ENCODE peak calls at places on chromosomes 1 and 21, in nine cellular contexts. J is M059J, O is iris pigment epithelial cell, M is left ventricle myocardium inferior, K is anterior cingulate cortex, Y is germinal center, N is amygdala, H is NCI-H146, F is activated T-cell treated with anti-CD3 and anti-CD28 coated beads for 1 hour. T is an unnamed sample.

GRCh38 chr1:3176028-3176427 is 107.0 kb downstream of the PRDM16 start:
- DNase-seq in F (no peak), H (no peak), Y (no peak), O (no peak), N (no peak), M (no peak), J (no peak), K (no peak), T (no peak)

GRCh38 chr1:59063501-59063900 is 233.4 kb upstream of the FGGY start:
- DNase-seq in J (no peak), M (no peak), F (no peak), Y (no peak), O (no peak), K (no peak), H (no peak), N (no peak), T (no peak)

GRCh38 chr21:33643658-33644311 is 1.5 kb downstream of the ITSN1 start:
- DNase-seq in N (no peak), F (no peak), K (no peak), O (peak), J (no peak), M (no peak), Y (no peak), H (peak), T (no peak)

GRCh38 chr1:54803761-54804470 is 2.8 kb upstream of the TTC22 start:
- DNase-seq in K (no peak), M (no peak), N (no peak), J (peak), H (no peak), F (no peak), Y (no peak), O (peak), T (no peak)

GRCh38 chr1:39898146-39898545 is 3.6 kb downstream of the MYCL start:
- DNase-seq in F (no peak), O (no peak), H (no peak), N (no peak), Y (no peak), M (no peak), J (no peak), K (no peak), T (no peak)

GRCh38 chr1:17874231-17874630 is 119.1 kb downstream of the ACTL8 start:
- DNase-seq in J (peak), Y (no peak), K (no peak), F (no peak), O (peak), M (no peak), N (no peak), H (no peak), T (no peak)

GRCh38 chr1:246317291-246317690 is 189.8 kb downstream of the SMYD3 start:
- DNase-seq in J (no peak), O (no peak), H (no peak), K (no peak), Y (no peak), M (no peak), N (no peak), F (no peak), T (no peak)

GRCh38 chr1:92484472-92485373 is 2.0 kb downstream of the GFI1 start:
- DNase-seq in O (no peak), K (no peak), Y (peak), H (peak), M (no peak), F (peak), N (no peak), J (peak), T (no peak)

GRCh38 chr1:79708646-79709237 is 702.2 kb upstream of the ADGRL4 start:
- DNase-seq in O (no peak), Y (no peak), F (no peak), H (no peak), K (no peak), N (no peak), J (no peak), M (no peak), T (no peak)

GRCh38 chr21:33196956-33197374 is 32.8 kb upstream of the IFNAR2 start:
- DNase-seq in Y (peak), K (peak), F (peak), J (peak), M (peak), O (peak), N (peak), H (peak), T (peak)

GRCh38 chr1:202998836-202999750 is 8.1 kb upstream of the TMEM183A start:
- DNase-seq in O (peak), J (peak), M (no peak), H (peak), K (no peak), Y (peak), N (no peak), F (peak), T (peak)

GRCh38 chr1:246219508-246220030 is 287.5 kb downstream of the SMYD3 start:
- DNase-seq in M (no peak), K (no peak), O (peak), F (no peak), Y (peak), J (peak), H (peak), N (no peak), T (no peak)

GRCh38 chr1:248828845-248829244 is 3.1 kb upstream of the SH3BP5L start:
- DNase-seq in M (no peak), Y (no peak), K (no peak), N (no peak), F (no peak), H (no peak), J (peak), O (peak), T (peak)

GRCh38 chr1:229452956-229453801 is 19.3 kb upstream of the ACTA1 start:
- DNase-seq in M (no peak), K (no peak), J (peak), N (no peak), Y (no peak), F (no peak), H (peak), O (peak), T (peak)

GRCh38 chr21:23968722-23969647 is 1638.3 kb downstream of the MRPL39 start:
- DNase-seq in K (no peak), O (peak), N (no peak), M (no peak), J (peak), F (peak), H (peak), Y (peak), T (no peak)

T was measured in dermis microvascular lymphatic vessel endothelial cell.